ENCODE peak calls at places on chromosome 6, in four cellular contexts. S is GM12878, P is GM20000, E is AG10803. R is an unnamed sample.

GRCh38 chr6:169571123-169571962 is 130.5 kb downstream of the WDR27 start:
- DNase-seq in S (no peak), E (no peak), P (no peak), R (no peak)

GRCh38 chr6:112468359-112468758 is 121.2 kb downstream of the RFPL4B start:
- DNase-seq in S (no peak), P (no peak), E (peak), R (no peak)

GRCh38 chr6:97423190-97423589 is 140.2 kb upstream of the MMS22L start:
- DNase-seq in S (no peak), P (no peak), E (no peak), R (no peak)

GRCh38 chr6:137222376-137222775 is 3.2 kb upstream of the IFNGR1 start:
- DNase-seq in E (no peak), S (no peak), P (no peak), R (no peak)

GRCh38 chr6:42269553-42269952 is 51.9 kb upstream of the MRPS10 start:
- DNase-seq in E (no peak), S (peak), P (peak), R (peak)

GRCh38 chr6:158706369-158706982 is 56.6 kb downstream of the SYTL3 start:
- DNase-seq in S (no peak), E (peak), P (no peak), R (no peak)

GRCh38 chr6:163965426-163966348 is 551.2 kb downstream of the QKI start:
- DNase-seq in E (no peak), S (no peak), P (no peak), R (no peak)

GRCh38 chr6:127457444-127458064 is 1.6 kb downstream of the KIAA0408 start:
- DNase-seq in P (no peak), S (no peak), E (peak), R (no peak)

GRCh38 chr6:38876470-38876869 is 161.4 kb downstream of the DNAH8 start:
- DNase-seq in E (no peak), P (peak), S (no peak), R (no peak)

GRCh38 chr6:158536891-158537798 is 22.7 kb upstream of the TMEM181 start:
- DNase-seq in P (peak), S (no peak), E (no peak), R (peak)

DNA sequence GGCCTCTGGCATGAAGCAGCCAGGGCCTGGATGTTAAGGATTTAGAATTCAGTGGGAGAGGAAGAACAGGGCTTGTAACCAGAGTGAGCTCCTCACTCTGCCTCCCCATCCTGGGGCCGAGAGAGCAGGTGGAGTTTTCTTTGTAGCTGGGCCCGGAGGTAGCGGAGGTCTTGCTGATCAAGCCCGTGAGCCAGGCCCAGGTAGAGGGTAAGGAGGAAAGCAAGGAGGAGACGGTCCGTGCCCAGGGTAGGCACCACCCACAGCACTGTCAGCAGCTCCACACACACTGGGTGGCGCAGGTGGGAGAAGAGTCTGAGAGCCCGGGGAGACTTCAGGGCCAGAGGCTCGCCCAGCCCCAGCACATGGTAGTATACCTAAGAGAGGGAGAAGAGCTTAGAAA is 2.1 kb upstream of the PPP1R18 start:
- DNase-seq in S (no peak), P (no peak), E (no peak), R (no peak)
- TF ChIP-seq CTCF in S (peak), P (no peak), E (no peak), R (no peak)

GRCh38 chr6:118725944-118726343 is 74.6 kb upstream of the CEP85L start:
- DNase-seq in S (no peak), P (no peak), E (no peak), R (no peak)
- TF ChIP-seq CTCF in S (no peak), P (no peak), E (no peak), R (no peak)

GRCh38 chr6:153814136-153814535 is 224.9 kb upstream of the OPRM1 start:
- DNase-seq in E (no peak), P (no peak), S (no peak), R (no peak)
- TF ChIP-seq CTCF in E (no peak), P (no peak), S (peak), R (no peak)

GRCh38 chr6:107607109-107607508 is 117.2 kb downstream of the SOBP start:
- DNase-seq in S (no peak), E (peak), P (no peak), R (no peak)
- TF ChIP-seq CTCF in S (no peak), E (no peak), P (no peak), R (no peak)

DNA sequence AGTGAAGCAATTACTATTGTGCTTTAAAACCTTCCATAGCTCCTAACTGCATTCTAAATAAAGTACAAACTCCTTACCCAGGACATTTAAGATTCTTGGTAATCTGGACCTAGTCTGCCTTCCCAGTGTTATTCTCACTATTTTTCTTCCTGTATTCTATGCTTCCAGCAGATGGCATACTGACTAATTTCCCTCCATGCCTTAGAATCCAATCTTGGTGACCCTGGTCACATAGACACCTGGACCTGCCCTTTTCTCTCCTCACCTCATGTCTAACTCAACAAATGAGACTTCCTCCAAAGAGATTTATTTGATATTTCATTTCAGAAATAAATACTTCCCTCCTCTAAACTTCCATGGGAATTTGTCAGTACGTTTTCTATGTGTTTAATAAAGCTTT is 25.8 kb downstream of the ROS1 start:
- DNase-seq in E (no peak), S (no peak), P (no peak), R (no peak)
- TF ChIP-seq CTCF in E (peak), S (peak), P (no peak), R (peak)

GRCh38 chr6:71400852-71401251 is 112.2 kb downstream of the OGFRL1 start:
- DNase-seq in P (no peak), E (no peak), S (no peak), R (no peak)
- TF ChIP-seq CTCF in P (no peak), E (no peak), S (no peak), R (no peak)

GRCh38 chr6:35258336-35258735 is 1.2 kb upstream of the ZNF76 start:
- DNase-seq in S (no peak), P (no peak), E (no peak), R (no peak)
- TF ChIP-seq CTCF in S (no peak), P (no peak), E (no peak), R (no peak)

GRCh38 chr6:50610562-50610961 is 102.8 kb upstream of the TFAP2D start:
- DNase-seq in E (no peak), P (no peak), S (no peak), R (no peak)
- TF ChIP-seq CTCF in E (peak), P (no peak), S (no peak), R (no peak)